ENCODE peak calls at places on chromosomes 5 and 9, in ten cellular contexts. B is HTR-8/SVneo; F is stimulated activated CD4-positive, alpha-beta T cell treated with anti-CD3 and anti-CD28 coated beads, TNF-alpha, amount 100 ng/mL, for 24 hours; J is Panc1; Q is GOT3; C is tibial artery; I is bronchial epithelial cell; Z is CD8-positive, alpha-beta memory T cell; H is kidney glomerular epithelial cell; A is activated CD8-positive, alpha-beta memory T cell treated with anti-CD3 and anti-CD28 coated beads, Interleukin-2, amount 50 U/mL, for 48 hours. V is an unnamed sample.

GRCh38 chr9:119500072-119500771 is 131.0 kb upstream of the BRINP1 start:
- DNase-seq in F (no peak), H (no peak), Q (no peak), J (no peak), C (no peak), I (no peak), A (no peak), Z (no peak), B (no peak), V (no peak)

GRCh38 chr5:468401-468800 is 25.4 kb downstream of the EXOC3 start:
- DNase-seq in J (no peak), Z (no peak), C (peak; percentile 9), B (no peak), A (no peak), Q (no peak), F (no peak), I (no peak), H (no peak), V (no peak)

GRCh38 chr9:113886471-113886870 is 10.4 kb downstream of the ZNF618 start:
- DNase-seq in Q (no peak), C (no peak), I (no peak), J (no peak), Z (no peak), A (no peak), F (no peak), H (no peak), B (no peak), V (no peak)

GRCh38 chr5:142235050-142235797 is 89.6 kb downstream of the SPRY4 start:
- DNase-seq in Q (no peak), Z (no peak), I (peak; percentile 40), H (no peak), A (peak; percentile 59), B (no peak), J (no peak), C (no peak), F (peak; percentile 12), V (peak; percentile 3)

GRCh38 chr9:97714435-97714834 is 17.3 kb upstream of the XPA start:
- DNase-seq in C (no peak), H (peak; percentile 56), Q (no peak), Z (no peak), J (no peak), A (no peak), I (peak; percentile 90), B (peak; percentile 46), F (no peak), V (no peak)

GRCh38 chr5:151082274-151082902 is 1.6 kb upstream of the TNIP1 start:
- DNase-seq in J (no peak), I (peak; percentile 73), A (no peak), Z (no peak), C (no peak), H (peak; percentile 69), Q (no peak), B (no peak), F (no peak), V (no peak)

GRCh38 chr5:141565826-141566575 is 52.8 kb downstream of the DIAPH1 start:
- DNase-seq in A (no peak), Z (no peak), J (no peak), C (no peak), Q (no peak), I (no peak), H (peak; percentile 54), F (no peak), B (no peak), V (no peak)

GRCh38 chr9:91155181-91155580 is 206.5 kb downstream of the AUH start:
- DNase-seq in J (no peak), H (no peak), I (no peak), B (no peak), Z (no peak), F (no peak), A (no peak), C (no peak), Q (no peak), V (no peak)

GRCh38 chr9:77946969-77947368 is 84.6 kb downstream of the GNAQ start:
- DNase-seq in F (no peak), J (no peak), Q (no peak), C (peak; percentile 45), A (no peak), B (no peak), H (no peak), Z (no peak), I (no peak), V (no peak)

GRCh38 chr5:36770125-36770524 is 106.4 kb upstream of the NIPBL start:
- DNase-seq in A (no peak), I (no peak), Q (no peak), C (no peak), H (no peak), J (no peak), Z (no peak), B (no peak), F (no peak), V (no peak)

GRCh38 chr9:83346655-83347393 is 191.4 kb downstream of the FRMD3 start:
- DNase-seq in B (no peak), H (no peak), A (no peak), J (no peak), C (no peak), F (no peak), Z (no peak), Q (no peak), I (no peak), V (no peak)